ENCODE peak calls at places on chromosomes 12 and 14, in ten cellular contexts. O is GM13976, V is epithelial cell of proximal tubule, N is HCT116, A is heart right ventricle, K is foreskin keratinocyte, Y is neural progenitor cell, F is cardiac fibroblast, S is tibial artery, Z is uterus. I is an unnamed sample.

GRCh38 chr12:112796067-112796466 is 4.5 kb downstream of the RPH3A start:
- DNase-seq in V (no peak), Z (no peak), O (no peak), F (no peak), K (no peak), A (no peak), N (no peak), Y (no peak), S (no peak), I (no peak)

GRCh38 chr14:61963926-61964325 is 201.7 kb downstream of the SNAPC1 start:
- DNase-seq in A (no peak), K (no peak), N (no peak), Y (no peak), O (no peak), S (no peak), F (peak), V (no peak), Z (no peak), I (no peak)

GRCh38 chr12:47868552-47869031 is 36.2 kb downstream of the VDR start:
- DNase-seq in O (peak), A (no peak), N (no peak), S (no peak), Y (no peak), F (no peak), Z (no peak), V (no peak), K (no peak), I (no peak)

GRCh38 chr12:64526859-64527258 is 74.9 kb downstream of the TBK1 start:
- DNase-seq in Y (no peak), N (no peak), F (no peak), S (no peak), O (no peak), K (no peak), Z (no peak), A (no peak), V (no peak), I (no peak)

GRCh38 chr12:52873832-52874572 is 25.2 kb upstream of the KRT78 start:
- DNase-seq in N (peak), Z (peak), V (no peak), S (peak), Y (peak), F (peak), A (peak), K (no peak), O (no peak), I (peak)

GRCh38 chr14:102655154-102655553 is 62.7 kb downstream of the RCOR1 start:
- DNase-seq in K (peak), O (no peak), V (peak), Z (no peak), A (no peak), Y (no peak), F (peak), S (no peak), N (no peak), I (no peak)

GRCh38 chr12:117521327-117521726 is 159.9 kb upstream of the NOS1 start:
- DNase-seq in K (no peak), A (no peak), O (no peak), Z (no peak), N (no peak), F (no peak), V (no peak), Y (no peak), S (no peak), I (no peak)

GRCh38 chr14:86013663-86014062 is 483.7 kb downstream of the FLRT2 start:
- DNase-seq in A (no peak), Z (no peak), V (no peak), N (no peak), K (no peak), S (no peak), Y (no peak), F (peak), O (no peak), I (no peak)

GRCh38 chr14:106377432-106377831 is 851.0 kb downstream of the TMEM121 start:
- DNase-seq in F (no peak), N (no peak), Z (no peak), O (no peak), S (no peak), A (no peak), K (no peak), Y (no peak), V (no peak), I (no peak)

GRCh38 chr12:47779943-47780504 is 7.0 kb downstream of the SLC48A1 start:
- DNase-seq in A (no peak), Y (no peak), F (no peak), V (no peak), O (no peak), K (no peak), N (no peak), S (no peak), Z (no peak), I (no peak)

DNA sequence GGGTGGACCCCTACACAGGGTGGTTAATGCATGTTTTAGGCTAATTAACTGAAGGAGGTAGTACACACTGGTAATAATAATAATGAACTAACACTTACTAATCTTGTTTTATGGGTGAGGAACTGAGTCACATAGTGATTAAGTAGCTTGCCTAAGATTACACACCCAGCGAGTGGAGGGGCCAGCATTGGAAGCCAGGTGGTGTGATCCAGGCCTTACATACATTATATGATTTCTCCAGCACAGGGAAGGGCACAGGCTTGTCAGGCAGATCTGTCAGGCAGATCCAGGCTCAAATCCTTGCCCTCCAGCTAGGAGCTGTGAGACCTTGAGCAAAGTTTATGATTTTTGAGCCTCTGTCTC is 19.1 kb upstream of the CEBPE start:
- DNase-seq in N (no peak), O (no peak), V (no peak), F (no peak), Z (no peak), S (no peak), K (peak), Y (no peak), A (no peak), I (no peak)
- TF ChIP-seq CTCF in N (no peak), O (no peak), V (no peak), F (no peak), Z (no peak), S (no peak), K (peak), Y (no peak), A (no peak), I (no peak)

DNA sequence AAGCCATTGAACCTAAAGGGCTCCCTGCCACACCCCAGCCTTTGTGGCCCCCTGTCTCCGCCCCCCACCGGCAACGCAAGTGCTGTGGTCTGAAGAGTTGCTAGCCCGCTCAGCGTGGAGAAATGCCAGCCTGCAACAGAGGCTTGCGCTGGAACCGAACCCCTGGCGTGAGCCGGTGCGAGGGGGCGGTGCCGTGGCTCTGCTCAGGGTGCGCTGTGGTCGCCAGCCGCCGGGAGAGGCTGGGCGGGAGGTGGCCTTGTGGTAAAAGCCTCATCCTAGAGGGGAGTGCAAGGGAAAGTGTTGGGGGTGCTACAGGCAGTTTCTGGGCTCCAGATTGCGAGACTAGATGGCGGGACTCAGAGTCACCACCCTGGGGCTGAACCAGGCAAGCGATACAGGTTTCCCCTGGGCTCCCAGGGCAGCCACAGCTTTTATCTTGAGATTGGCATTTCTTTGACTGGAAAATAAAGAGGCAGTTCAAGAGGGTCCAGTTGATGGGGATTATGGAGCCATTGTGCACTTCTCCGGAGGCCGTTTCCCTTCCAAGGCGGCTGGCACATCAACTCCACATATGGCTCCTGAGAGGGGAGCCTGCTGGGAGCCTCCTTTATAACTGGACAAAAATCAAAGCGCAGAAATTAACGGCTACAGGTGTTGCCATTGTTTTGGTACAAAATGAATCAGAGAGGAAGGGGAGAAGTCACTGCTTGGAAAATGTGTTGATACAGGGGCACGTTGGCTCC is 2.3 kb downstream of the PLXNC1 start:
- DNase-seq in V (no peak), K (no peak), F (no peak), Y (peak), Z (peak), O (peak), A (peak), S (no peak), N (no peak), I (peak)
- TF ChIP-seq CTCF in V (no peak), K (no peak), F (no peak), Y (no peak), Z (no peak), O (no peak), A (no peak), S (no peak), N (no peak), I (no peak)

DNA sequence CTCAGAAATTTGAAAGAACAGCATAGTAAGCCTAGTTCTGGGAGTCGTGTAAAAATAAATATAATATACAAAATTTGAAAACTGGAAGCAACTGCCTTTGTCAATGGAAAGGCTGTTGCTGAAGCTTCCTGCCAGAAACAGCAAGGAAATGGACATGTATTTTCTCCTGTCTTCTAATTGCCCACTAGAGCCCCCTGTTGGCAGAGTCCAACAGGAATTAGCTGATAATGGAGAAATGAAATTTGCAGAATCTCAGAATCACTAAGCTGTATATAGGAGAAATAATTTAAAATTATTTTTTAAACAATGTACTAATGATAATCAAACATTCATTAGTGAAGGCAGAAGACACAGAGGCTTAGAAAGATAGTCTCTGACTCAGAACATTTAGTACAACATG is 414.8 kb downstream of the SLC6A15 start:
- DNase-seq in N (peak), A (no peak), Y (peak), V (no peak), S (no peak), O (no peak), K (no peak), F (no peak), Z (no peak), I (no peak)
- TF ChIP-seq CTCF in N (peak), A (no peak), Y (peak), V (peak), S (no peak), O (peak), K (peak), F (no peak), Z (no peak), I (peak)

GRCh38 chr12:127548123-127548553 is 718.8 kb upstream of the TMEM132C start:
- DNase-seq in A (no peak), S (no peak), V (no peak), Y (no peak), N (no peak), K (no peak), O (no peak), F (peak), Z (no peak), I (no peak)
- TF ChIP-seq CTCF in A (no peak), S (no peak), V (no peak), Y (no peak), N (no peak), K (no peak), O (no peak), F (no peak), Z (no peak), I (no peak)

GRCh38 chr12:102439391-102440108 is 40.8 kb downstream of the IGF1 start:
- DNase-seq in S (no peak), O (no peak), Z (no peak), K (no peak), A (no peak), N (no peak), V (no peak), Y (no peak), F (no peak), I (no peak)
- TF ChIP-seq CTCF in S (no peak), O (no peak), Z (no peak), K (no peak), A (no peak), N (no peak), V (no peak), Y (no peak), F (no peak), I (no peak)

DNA sequence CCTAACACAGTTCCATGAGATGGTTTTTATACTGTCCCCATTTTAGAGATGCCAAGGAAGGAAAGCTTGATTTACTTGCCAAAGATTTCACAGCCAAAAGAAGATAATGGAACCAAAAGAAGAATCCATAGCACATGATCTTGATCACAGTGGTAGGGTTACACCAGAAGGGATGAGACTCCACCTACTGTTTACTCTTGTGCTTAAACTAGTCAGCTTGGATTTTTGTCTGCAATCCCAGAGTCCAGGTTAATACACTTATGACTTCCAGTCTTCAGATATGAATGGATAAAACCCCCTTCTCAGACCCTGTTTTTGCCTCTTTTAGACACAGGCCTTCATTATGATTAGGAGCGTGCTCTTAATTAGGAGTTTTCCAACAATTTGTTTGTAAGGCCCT is 454.2 kb downstream of the AEBP2 start:
- DNase-seq in V (peak), A (no peak), O (peak), S (no peak), K (no peak), Z (no peak), F (peak), Y (no peak), N (peak), I (no peak)
- TF ChIP-seq CTCF in V (peak), A (peak), O (no peak), S (no peak), K (no peak), Z (no peak), F (peak), Y (no peak), N (peak), I (no peak)

DNA sequence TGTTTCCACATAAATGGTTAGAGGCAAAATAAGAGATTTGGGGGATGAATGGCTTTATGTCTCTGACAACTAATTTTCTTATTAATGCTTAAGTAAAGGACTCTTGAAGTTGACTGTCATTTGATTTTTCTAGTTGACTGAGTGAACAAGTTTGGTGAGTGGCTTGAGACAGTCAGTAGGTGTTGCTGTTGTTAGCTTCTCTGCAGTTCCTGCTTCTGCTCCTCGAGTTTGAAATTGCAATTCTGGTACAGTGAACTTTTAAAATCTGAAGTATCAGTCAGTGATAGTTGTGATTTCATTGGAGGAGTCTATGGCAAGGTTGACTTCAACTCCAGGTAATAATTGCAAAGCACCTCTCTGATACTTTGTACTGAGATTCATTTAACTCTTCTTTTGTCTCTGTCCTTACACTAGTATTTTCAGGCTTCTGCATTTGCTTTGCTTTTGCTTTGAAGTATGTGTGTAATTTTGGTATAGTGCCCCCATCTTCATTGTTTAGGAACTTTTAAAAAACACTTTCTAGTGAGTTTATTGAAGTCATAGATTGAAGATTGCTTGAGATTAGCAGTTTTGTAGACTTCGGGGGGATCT is 415.5 kb downstream of the PCNX1 start:
- DNase-seq in V (no peak), O (peak), F (peak), K (peak), A (no peak), S (no peak), N (no peak), Z (no peak), Y (peak), I (peak)
- TF ChIP-seq CTCF in V (peak), O (peak), F (peak), K (peak), A (peak), S (peak), N (no peak), Z (peak), Y (peak), I (peak)

GRCh38 chr12:127077262-127078045 is 1189.5 kb upstream of the TMEM132C start:
- DNase-seq in Z (no peak), Y (no peak), A (no peak), V (no peak), F (no peak), K (no peak), N (no peak), S (no peak), O (no peak), I (no peak)
- TF ChIP-seq CTCF in Z (no peak), Y (peak), A (no peak), V (no peak), F (no peak), K (no peak), N (peak), S (no peak), O (no peak), I (no peak)

GRCh38 chr14:59566725-59567124 is 9.9 kb downstream of the CCDC175 start:
- DNase-seq in S (no peak), V (no peak), Z (no peak), N (no peak), F (no peak), K (peak), Y (no peak), O (no peak), A (no peak), I (no peak)

GRCh38 chr14:59566281-59566680 is 10.3 kb downstream of the CCDC175 start:
- DNase-seq in O (no peak), K (no peak), F (no peak), Y (peak), N (no peak), Z (no peak), V (no peak), S (no peak), A (no peak), I (no peak)

GRCh38 chr14:59565112-59565511 is 11.5 kb downstream of the CCDC175 start:
- DNase-seq in Z (no peak), Y (no peak), S (no peak), F (no peak), O (no peak), N (no peak), V (no peak), K (no peak), A (no peak), I (no peak)

GRCh38 chr14:59564356-59564755 is 12.3 kb downstream of the CCDC175 start:
- DNase-seq in S (no peak), N (no peak), K (no peak), Z (no peak), A (no peak), O (no peak), F (no peak), V (no peak), Y (peak), I (no peak)

DNA sequence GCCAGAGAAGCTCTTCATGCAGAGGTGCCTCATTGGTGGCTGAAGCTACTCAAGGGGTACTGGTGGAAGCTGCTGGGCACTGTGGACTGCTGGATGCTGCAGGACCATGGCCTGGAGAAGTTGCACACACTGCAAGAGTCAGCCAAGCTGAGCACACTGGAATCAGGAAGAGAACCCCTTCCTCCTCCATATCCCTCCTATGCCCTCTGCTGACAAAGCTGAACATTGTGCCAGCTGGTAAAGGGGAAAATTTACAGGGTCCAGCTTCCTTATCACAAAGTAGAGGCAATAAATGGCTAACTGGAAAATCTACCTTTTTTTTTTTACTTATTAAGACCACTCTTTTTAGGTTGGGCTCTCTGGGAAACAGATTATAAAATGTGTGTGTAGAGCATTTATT is 6.5 kb downstream of the CCDC175 start:
- DNase-seq in S (no peak), V (no peak), O (no peak), A (no peak), F (no peak), Z (no peak), N (no peak), Y (no peak), K (no peak), I (no peak)
- TF ChIP-seq CTCF in S (no peak), V (peak), O (no peak), A (no peak), F (no peak), Z (no peak), N (peak), Y (peak), K (peak), I (no peak)

I was measured in thyroid gland.